ENCODE peak calls at places on chromosomes 13 and 19, in four cellular contexts. One of them, this sample, is unnamed.

GRCh38 chr19:58085348-58085875 is 12.6 kb downstream of the ZSCAN18 start:
- DNase-seq in mesenchymal stem cell: no peak
- DNase-seq in H9: no peak
- DNase-seq in IMR-90: no peak
- DNase-seq in this sample: no peak

GRCh38 chr19:46472592-46472991 is 1.2 kb upstream of the PNMA8A start:
- DNase-seq in mesenchymal stem cell: no peak
- DNase-seq in H9: no peak
- DNase-seq in IMR-90: no peak
- DNase-seq in this sample: peak; percentile 62

GRCh38 chr19:48487544-48487943 is 18.4 kb downstream of the CYTH2 start:
- DNase-seq in mesenchymal stem cell: no peak
- DNase-seq in H9: no peak
- DNase-seq in IMR-90: no peak
- DNase-seq in this sample: no peak

GRCh38 chr19:22545751-22546150 is 88.4 kb upstream of the ZNF492 start:
- DNase-seq in mesenchymal stem cell: no peak
- DNase-seq in H9: no peak
- DNase-seq in IMR-90: no peak
- DNase-seq in this sample: peak; percentile 45

GRCh38 chr13:98055623-98056022 is 87.3 kb upstream of the FARP1 start:
- DNase-seq in mesenchymal stem cell: no peak
- DNase-seq in H9: no peak
- DNase-seq in IMR-90: no peak
- DNase-seq in this sample: no peak

GRCh38 chr13:75788494-75788991 is 152.4 kb downstream of the LMO7 start:
- DNase-seq in mesenchymal stem cell: peak; percentile 75
- DNase-seq in H9: no peak
- DNase-seq in IMR-90: peak; percentile 96
- DNase-seq in this sample: no peak

GRCh38 chr19:406121-406711 is 2.7 kb downstream of the C2CD4C start:
- DNase-seq in mesenchymal stem cell: no peak
- DNase-seq in H9: peak; percentile 27
- DNase-seq in IMR-90: no peak
- DNase-seq in this sample: no peak

GRCh38 chr19:38047641-38048040 is 140.6 kb downstream of the SIPA1L3 start:
- DNase-seq in mesenchymal stem cell: no peak
- DNase-seq in H9: no peak
- DNase-seq in IMR-90: no peak
- DNase-seq in this sample: no peak

GRCh38 chr19:13037161-13037560 is 41.9 kb downstream of the NFIX start:
- DNase-seq in mesenchymal stem cell: peak; percentile 58
- DNase-seq in H9: no peak
- DNase-seq in IMR-90: peak; percentile 85
- DNase-seq in this sample: peak; percentile 83

GRCh38 chr19:11087870-11088507 is 1.3 kb upstream of the LDLR start:
- DNase-seq in mesenchymal stem cell: no peak
- DNase-seq in H9: no peak
- DNase-seq in IMR-90: no peak
- DNase-seq in this sample: no peak
- H2AK5ac ChIP-seq in mesenchymal stem cell: peak overlapping the region; percentile 76
- H2AK5ac ChIP-seq in H9: no peak overlapping the region
- H2AK5ac ChIP-seq in IMR-90: peak overlapping the region; percentile 69
- H2AK5ac ChIP-seq in this sample: peak overlapping the region; percentile 74

GRCh38 chr13:61884830-61885229 is 469.2 kb upstream of the PCDH20 start:
- DNase-seq in mesenchymal stem cell: no peak
- DNase-seq in H9: no peak
- DNase-seq in IMR-90: no peak
- DNase-seq in this sample: no peak
- H3K9ac ChIP-seq in mesenchymal stem cell: no peak overlapping the region
- H3K9ac ChIP-seq in H9: no peak overlapping the region
- H3K9ac ChIP-seq in IMR-90: no peak overlapping the region
- H3K9ac ChIP-seq in this sample: no peak overlapping the region

DNA sequence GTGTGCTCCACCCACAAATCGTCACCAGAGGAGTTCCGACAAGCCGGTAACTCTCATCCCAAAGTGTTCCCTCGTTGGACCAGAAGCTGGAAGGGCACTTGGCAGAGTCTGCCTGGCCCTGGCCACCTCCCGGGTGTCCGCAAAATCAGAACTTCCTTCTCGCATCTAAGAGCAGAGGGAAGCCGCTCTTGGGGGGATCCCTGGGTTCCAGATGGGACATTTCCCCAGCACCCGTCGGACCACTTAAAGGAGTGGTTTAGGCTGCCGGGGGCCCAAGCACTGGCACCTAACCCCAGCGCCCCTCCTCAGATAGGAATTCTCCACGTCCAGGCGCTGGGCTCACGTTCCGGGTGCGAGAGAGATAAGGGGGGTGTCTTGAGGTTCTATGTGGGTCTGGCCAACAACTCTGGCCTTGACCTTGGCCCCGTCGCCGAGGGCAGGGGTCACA is 857 bp upstream of the MAP2K7 start:
- DNase-seq in mesenchymal stem cell: no peak
- DNase-seq in H9: no peak
- DNase-seq in IMR-90: no peak
- DNase-seq in this sample: no peak
- H3K4ac ChIP-seq in mesenchymal stem cell: peak overlapping the region; percentile 92
- H3K4ac ChIP-seq in H9: no peak overlapping the region
- H3K4ac ChIP-seq in IMR-90: peak overlapping the region; percentile 93
- H3K4ac ChIP-seq in this sample: peak overlapping the region; percentile 50

GRCh38 chr19:2168619-2169424 is 5.1 kb downstream of the DOT1L start:
- DNase-seq in mesenchymal stem cell: peak; percentile 99
- DNase-seq in H9: peak; percentile 56
- DNase-seq in IMR-90: peak; percentile 99
- DNase-seq in this sample: peak; percentile 53

GRCh38 chr19:2166741-2167738 is 3.3 kb downstream of the DOT1L start:
- DNase-seq in mesenchymal stem cell: no peak
- DNase-seq in H9: peak; percentile 65
- DNase-seq in IMR-90: peak; percentile 67
- DNase-seq in this sample: no peak

GRCh38 chr19:2160384-2160783 is 3.3 kb upstream of the DOT1L start:
- DNase-seq in mesenchymal stem cell: no peak
- DNase-seq in H9: no peak
- DNase-seq in IMR-90: no peak
- DNase-seq in this sample: no peak

GRCh38 chr19:2167896-2168618 is 4.3 kb downstream of the DOT1L start:
- DNase-seq in mesenchymal stem cell: peak; percentile 83
- DNase-seq in H9: no peak
- DNase-seq in IMR-90: peak; percentile 44
- DNase-seq in this sample: no peak

GRCh38 chr19:2164020-2164988 is 571 bp downstream of the DOT1L start:
- DNase-seq in mesenchymal stem cell: peak; percentile 39
- DNase-seq in H9: no peak
- DNase-seq in IMR-90: no peak
- DNase-seq in this sample: peak; percentile 34
- H2AK5ac ChIP-seq in mesenchymal stem cell: no peak overlapping the region
- H2AK5ac ChIP-seq in H9: no peak overlapping the region
- H2AK5ac ChIP-seq in IMR-90: peak overlapping the region; percentile 89
- H2AK5ac ChIP-seq in this sample: no peak overlapping the region

This sample was measured in mesendoderm.